ENCODE peak calls at places on chromosome 15, in six cellular contexts. One of them, this sample, is unnamed.

GRCh38 chr15:51757463-51757862 is 6.1 kb downstream of the TMOD2 start:
- DNase-seq in stimulated activated CD8-positive, alpha-beta memory T cell treated with anti-CD3 and anti-CD28 coated beads, Interleukin-12 subunit alpha, Interleukin-12 subunit beta, amount 100 ng/mL, for 4 hours: no peak
- DNase-seq in foreskin fibroblast: no peak
- DNase-seq in Caki2: no peak
- DNase-seq in activated naive CD8-positive, alpha-beta T cell treated with anti-CD3 and anti-CD28 coated beads for 36 hours: no peak
- DNase-seq in endodermal cell: no peak
- DNase-seq in this sample: no peak

GRCh38 chr15:62253294-62253693 is 88.2 kb upstream of the C2CD4B start:
- DNase-seq in stimulated activated CD8-positive, alpha-beta memory T cell treated with anti-CD3 and anti-CD28 coated beads, Interleukin-12 subunit alpha, Interleukin-12 subunit beta, amount 100 ng/mL, for 4 hours: no peak
- DNase-seq in foreskin fibroblast: no peak
- DNase-seq in Caki2: no peak
- DNase-seq in activated naive CD8-positive, alpha-beta T cell treated with anti-CD3 and anti-CD28 coated beads for 36 hours: no peak
- DNase-seq in endodermal cell: peak
- DNase-seq in this sample: no peak

GRCh38 chr15:87648278-87648677 is 608.3 kb downstream of the NTRK3 start:
- DNase-seq in stimulated activated CD8-positive, alpha-beta memory T cell treated with anti-CD3 and anti-CD28 coated beads, Interleukin-12 subunit alpha, Interleukin-12 subunit beta, amount 100 ng/mL, for 4 hours: no peak
- DNase-seq in foreskin fibroblast: no peak
- DNase-seq in Caki2: no peak
- DNase-seq in activated naive CD8-positive, alpha-beta T cell treated with anti-CD3 and anti-CD28 coated beads for 36 hours: no peak
- DNase-seq in endodermal cell: no peak
- DNase-seq in this sample: no peak

GRCh38 chr15:57563416-57563815 is 28.3 kb upstream of the MYZAP start:
- DNase-seq in stimulated activated CD8-positive, alpha-beta memory T cell treated with anti-CD3 and anti-CD28 coated beads, Interleukin-12 subunit alpha, Interleukin-12 subunit beta, amount 100 ng/mL, for 4 hours: no peak
- DNase-seq in foreskin fibroblast: no peak
- DNase-seq in Caki2: no peak
- DNase-seq in activated naive CD8-positive, alpha-beta T cell treated with anti-CD3 and anti-CD28 coated beads for 36 hours: peak
- DNase-seq in endodermal cell: peak
- DNase-seq in this sample: no peak

GRCh38 chr15:36161108-36161507 is 418.3 kb upstream of the CDIN1 start:
- DNase-seq in stimulated activated CD8-positive, alpha-beta memory T cell treated with anti-CD3 and anti-CD28 coated beads, Interleukin-12 subunit alpha, Interleukin-12 subunit beta, amount 100 ng/mL, for 4 hours: no peak
- DNase-seq in foreskin fibroblast: no peak
- DNase-seq in Caki2: no peak
- DNase-seq in activated naive CD8-positive, alpha-beta T cell treated with anti-CD3 and anti-CD28 coated beads for 36 hours: no peak
- DNase-seq in endodermal cell: no peak
- DNase-seq in this sample: no peak

GRCh38 chr15:89334510-89335288 is at the start of gene POLG:
- DNase-seq in stimulated activated CD8-positive, alpha-beta memory T cell treated with anti-CD3 and anti-CD28 coated beads, Interleukin-12 subunit alpha, Interleukin-12 subunit beta, amount 100 ng/mL, for 4 hours: peak
- DNase-seq in foreskin fibroblast: peak
- DNase-seq in Caki2: peak
- DNase-seq in activated naive CD8-positive, alpha-beta T cell treated with anti-CD3 and anti-CD28 coated beads for 36 hours: peak
- DNase-seq in endodermal cell: peak
- DNase-seq in this sample: peak

GRCh38 chr15:78917888-78918287 is 27.0 kb downstream of the CTSH start:
- DNase-seq in stimulated activated CD8-positive, alpha-beta memory T cell treated with anti-CD3 and anti-CD28 coated beads, Interleukin-12 subunit alpha, Interleukin-12 subunit beta, amount 100 ng/mL, for 4 hours: no peak
- DNase-seq in foreskin fibroblast: no peak
- DNase-seq in Caki2: no peak
- DNase-seq in activated naive CD8-positive, alpha-beta T cell treated with anti-CD3 and anti-CD28 coated beads for 36 hours: no peak
- DNase-seq in endodermal cell: no peak
- DNase-seq in this sample: no peak

GRCh38 chr15:85725564-85725963 is 69.2 kb downstream of the KLHL25 start:
- DNase-seq in stimulated activated CD8-positive, alpha-beta memory T cell treated with anti-CD3 and anti-CD28 coated beads, Interleukin-12 subunit alpha, Interleukin-12 subunit beta, amount 100 ng/mL, for 4 hours: no peak
- DNase-seq in foreskin fibroblast: no peak
- DNase-seq in Caki2: no peak
- DNase-seq in activated naive CD8-positive, alpha-beta T cell treated with anti-CD3 and anti-CD28 coated beads for 36 hours: no peak
- DNase-seq in endodermal cell: no peak
- DNase-seq in this sample: no peak

GRCh38 chr15:24761704-24762302 is 86.2 kb downstream of the NPAP1 start:
- DNase-seq in stimulated activated CD8-positive, alpha-beta memory T cell treated with anti-CD3 and anti-CD28 coated beads, Interleukin-12 subunit alpha, Interleukin-12 subunit beta, amount 100 ng/mL, for 4 hours: no peak
- DNase-seq in foreskin fibroblast: no peak
- DNase-seq in Caki2: peak
- DNase-seq in activated naive CD8-positive, alpha-beta T cell treated with anti-CD3 and anti-CD28 coated beads for 36 hours: no peak
- DNase-seq in endodermal cell: no peak
- DNase-seq in this sample: peak

GRCh38 chr15:66857694-66858093 is 155.7 kb downstream of the SMAD6 start:
- DNase-seq in stimulated activated CD8-positive, alpha-beta memory T cell treated with anti-CD3 and anti-CD28 coated beads, Interleukin-12 subunit alpha, Interleukin-12 subunit beta, amount 100 ng/mL, for 4 hours: no peak
- DNase-seq in foreskin fibroblast: no peak
- DNase-seq in Caki2: no peak
- DNase-seq in activated naive CD8-positive, alpha-beta T cell treated with anti-CD3 and anti-CD28 coated beads for 36 hours: no peak
- DNase-seq in endodermal cell: no peak
- DNase-seq in this sample: no peak

GRCh38 chr15:89129123-89129815 is 41.0 kb downstream of the ABHD2 start:
- DNase-seq in stimulated activated CD8-positive, alpha-beta memory T cell treated with anti-CD3 and anti-CD28 coated beads, Interleukin-12 subunit alpha, Interleukin-12 subunit beta, amount 100 ng/mL, for 4 hours: peak
- DNase-seq in foreskin fibroblast: no peak
- DNase-seq in Caki2: peak
- DNase-seq in activated naive CD8-positive, alpha-beta T cell treated with anti-CD3 and anti-CD28 coated beads for 36 hours: peak
- DNase-seq in endodermal cell: peak
- DNase-seq in this sample: peak

GRCh38 chr15:54197995-54198394 is 219.8 kb downstream of the UNC13C start:
- DNase-seq in stimulated activated CD8-positive, alpha-beta memory T cell treated with anti-CD3 and anti-CD28 coated beads, Interleukin-12 subunit alpha, Interleukin-12 subunit beta, amount 100 ng/mL, for 4 hours: no peak
- DNase-seq in foreskin fibroblast: no peak
- DNase-seq in Caki2: no peak
- DNase-seq in activated naive CD8-positive, alpha-beta T cell treated with anti-CD3 and anti-CD28 coated beads for 36 hours: no peak
- DNase-seq in endodermal cell: peak
- DNase-seq in this sample: no peak

GRCh38 chr15:74383695-74384565 is 16.5 kb upstream of the CYP11A1 start:
- DNase-seq in stimulated activated CD8-positive, alpha-beta memory T cell treated with anti-CD3 and anti-CD28 coated beads, Interleukin-12 subunit alpha, Interleukin-12 subunit beta, amount 100 ng/mL, for 4 hours: peak
- DNase-seq in foreskin fibroblast: no peak
- DNase-seq in Caki2: peak
- DNase-seq in activated naive CD8-positive, alpha-beta T cell treated with anti-CD3 and anti-CD28 coated beads for 36 hours: peak
- DNase-seq in endodermal cell: no peak
- DNase-seq in this sample: no peak

GRCh38 chr15:67839358-67839928 is 402 bp downstream of the RNU6-1 start:
- DNase-seq in stimulated activated CD8-positive, alpha-beta memory T cell treated with anti-CD3 and anti-CD28 coated beads, Interleukin-12 subunit alpha, Interleukin-12 subunit beta, amount 100 ng/mL, for 4 hours: no peak
- DNase-seq in foreskin fibroblast: no peak
- DNase-seq in Caki2: peak
- DNase-seq in activated naive CD8-positive, alpha-beta T cell treated with anti-CD3 and anti-CD28 coated beads for 36 hours: no peak
- DNase-seq in endodermal cell: peak
- DNase-seq in this sample: peak

GRCh38 chr15:48222627-48223026 is 16.5 kb downstream of the SLC12A1 start:
- DNase-seq in stimulated activated CD8-positive, alpha-beta memory T cell treated with anti-CD3 and anti-CD28 coated beads, Interleukin-12 subunit alpha, Interleukin-12 subunit beta, amount 100 ng/mL, for 4 hours: no peak
- DNase-seq in foreskin fibroblast: no peak
- DNase-seq in Caki2: no peak
- DNase-seq in activated naive CD8-positive, alpha-beta T cell treated with anti-CD3 and anti-CD28 coated beads for 36 hours: no peak
- DNase-seq in endodermal cell: no peak
- DNase-seq in this sample: no peak

This sample was measured in ACHN.